ENCODE peak calls at places on chromosomes 11 and 22, in five cellular contexts. M, Q, W, K and J are unnamed samples.

GRCh38 chr11:72760543-72761400 is 8.6 kb upstream of the ARAP1 start:
- DNase-seq in Q (no peak), M (no peak), W (no peak), K (no peak), J (no peak)

GRCh38 chr11:119787074-119787461 is 58.1 kb upstream of the NECTIN1 start:
- DNase-seq in Q (peak; percentile 90), K (no peak), W (peak; percentile 79), M (no peak), J (no peak)

GRCh38 chr11:40027737-40028136 is 1431.7 kb downstream of the LRRC4C start:
- DNase-seq in K (no peak), Q (no peak), W (no peak), M (no peak), J (no peak)

GRCh38 chr11:83371489-83371888 is 85.3 kb upstream of the CCDC90B start:
- DNase-seq in M (no peak), K (no peak), Q (no peak), W (no peak), J (no peak)

GRCh38 chr22:50674606-50675552 is 2.3 kb downstream of the SHANK3 start:
- DNase-seq in K (no peak), M (peak; percentile 63), W (peak; percentile 58), Q (peak; percentile 62), J (peak; percentile 29)

GRCh38 chr11:63868399-63869064 is 29.6 kb downstream of the MARK2 start:
- DNase-seq in M (no peak), Q (no peak), W (no peak), K (no peak), J (no peak)

GRCh38 chr22:32920032-32920628 is 118.6 kb downstream of the TIMP3 start:
- DNase-seq in M (peak; percentile 44), Q (no peak), W (no peak), K (no peak), J (no peak)

GRCh38 chr22:29098296-29098695 is 25.5 kb downstream of the KREMEN1 start:
- DNase-seq in M (no peak), W (no peak), K (no peak), Q (no peak), J (no peak)

GRCh38 chr22:38843716-38844660 is at the start of gene NPTXR:
- DNase-seq in M (no peak), K (peak; percentile 49), W (peak; percentile 47), Q (peak; percentile 72), J (peak; percentile 33)

GRCh38 chr11:129731316-129731715 is 84.3 kb upstream of the TMEM45B start:
- DNase-seq in Q (peak; percentile 70), W (no peak), K (no peak), M (no peak), J (no peak)

GRCh38 chr11:10725114-10725906 is 25.7 kb upstream of the CTR9 start:
- DNase-seq in Q (no peak), M (no peak), W (no peak), K (no peak), J (no peak)

GRCh38 chr11:99418927-99419707 is 398.4 kb downstream of the CNTN5 start:
- DNase-seq in M (no peak), W (no peak), Q (peak; percentile 76), K (no peak), J (no peak)

GRCh38 chr11:132920391-132921095 is 611.8 kb downstream of the OPCML start:
- DNase-seq in Q (no peak), K (no peak), W (no peak), M (no peak), J (no peak)

GRCh38 chr11:3808846-3809623 is 675 bp downstream of the PGAP2 start:
- DNase-seq in W (peak; percentile 47), M (peak; percentile 65), Q (peak; percentile 62), K (peak; percentile 64), J (no peak)

GRCh38 chr11:64876835-64877341 is 1.5 kb downstream of the EHD1 start:
- DNase-seq in M (peak; percentile 73), W (no peak), K (no peak), Q (no peak), J (no peak)